ENCODE peak calls at places on chromosomes 16 and 17, in eight cellular contexts. S is mucosa of descending colon, Z is neural crest cell, A is BJ, M is type B pancreatic cell, Q is lower leg skin, T is A549, X is B cell. U is an unnamed sample.

GRCh38 chr17:66310528-66311148 is 8.2 kb downstream of the PRKCA start:
- DNase-seq in X (no peak), S (no peak), Q (no peak), T (no peak), M (no peak), Z (no peak), A (no peak), U (peak)

GRCh38 chr16:7597677-7598076 is 265.0 kb downstream of the RBFOX1 start:
- DNase-seq in Z (no peak), T (no peak), X (no peak), S (no peak), M (no peak), A (no peak), Q (no peak), U (no peak)

GRCh38 chr17:19991252-19991885 is 13.7 kb upstream of the AKAP10 start:
- DNase-seq in S (no peak), M (no peak), Q (no peak), Z (no peak), T (no peak), X (no peak), A (no peak), U (no peak)

GRCh38 chr17:79372470-79373238 is 238.2 kb downstream of the RBFOX3 start:
- DNase-seq in Q (no peak), X (no peak), Z (no peak), A (no peak), M (no peak), T (no peak), S (peak), U (no peak)

GRCh38 chr16:57540387-57540786 is 2.1 kb upstream of the ADGRG5 start:
- DNase-seq in T (no peak), X (no peak), Q (no peak), S (no peak), M (peak), Z (no peak), A (no peak), U (no peak)

GRCh38 chr16:57994778-57995177 is 5.7 kb downstream of the ZNF319 start:
- DNase-seq in A (no peak), T (no peak), X (peak), Z (peak), S (peak), M (no peak), Q (peak), U (peak)

GRCh38 chr17:45087496-45087975 is 26.4 kb downstream of the NMT1 start:
- DNase-seq in M (no peak), Z (no peak), X (no peak), T (no peak), S (no peak), Q (no peak), A (no peak), U (no peak)

GRCh38 chr17:2815781-2816185 is 19.5 kb downstream of the RAP1GAP2 start:
- DNase-seq in Z (no peak), X (no peak), M (no peak), Q (no peak), A (no peak), T (no peak), S (no peak), U (no peak)

GRCh38 chr16:56606688-56607618 is 1.4 kb upstream of the MT2A start:
- DNase-seq in Q (peak), A (peak), Z (no peak), T (peak), X (no peak), M (no peak), S (peak), U (peak)

GRCh38 chr17:3740611-3741073 is 16.9 kb downstream of the HASPIN start:
- DNase-seq in A (no peak), Z (no peak), X (peak), S (no peak), T (no peak), Q (no peak), M (no peak), U (peak)

GRCh38 chr17:41907185-41907556 is 11.6 kb downstream of the ACLY start:
- DNase-seq in X (no peak), Z (no peak), Q (no peak), M (no peak), A (no peak), S (no peak), T (peak), U (no peak)

GRCh38 chr16:70416748-70417616 is 21.9 kb downstream of the ST3GAL2 start:
- DNase-seq in M (no peak), A (no peak), T (no peak), S (no peak), X (peak), Q (no peak), Z (no peak), U (no peak)

GRCh38 chr17:45115871-45116270 is 16.4 kb downstream of the PLCD3 start:
- DNase-seq in M (no peak), T (no peak), X (no peak), Q (no peak), S (no peak), Z (no peak), A (no peak), U (no peak)

GRCh38 chr17:52027081-52027480 is 131.4 kb downstream of the CA10 start:
- DNase-seq in X (no peak), A (no peak), Q (no peak), T (no peak), M (no peak), S (no peak), Z (no peak), U (no peak)

GRCh38 chr17:43169561-43170139 is 1.4 kb upstream of the NBR1 start:
- DNase-seq in Q (peak), T (peak), X (no peak), Z (no peak), S (no peak), A (no peak), M (no peak), U (peak)

GRCh38 chr17:58267347-58268324 is 13.1 kb downstream of the MPO start:
- DNase-seq in S (no peak), Q (peak), M (peak), Z (no peak), X (no peak), T (no peak), A (no peak), U (no peak)

GRCh38 chr17:10429416-10430045 is 7.8 kb upstream of the MYH8 start:
- DNase-seq in S (no peak), Q (no peak), T (no peak), Z (no peak), M (no peak), X (no peak), A (peak), U (no peak)

GRCh38 chr16:81836279-81837054 is 57.4 kb downstream of the PLCG2 start:
- DNase-seq in T (no peak), S (no peak), Z (no peak), Q (no peak), M (no peak), A (no peak), X (peak), U (no peak)

GRCh38 chr17:57995076-57995956 is 7.3 kb upstream of the VEZF1 start:
- DNase-seq in T (peak), A (no peak), Q (peak), X (peak), M (no peak), S (peak), Z (peak), U (peak)

GRCh38 chr16:87216824-87217205 is 100.4 kb downstream of the C16orf95 start:
- DNase-seq in Z (no peak), X (no peak), A (no peak), S (no peak), Q (no peak), M (no peak), T (no peak), U (no peak)

GRCh38 chr16:15703029-15703736 is 53.1 kb downstream of the NDE1 start:
- DNase-seq in S (no peak), M (no peak), Q (no peak), T (no peak), Z (no peak), A (no peak), X (no peak), U (no peak)

GRCh38 chr16:50276801-50277560 is 10.6 kb downstream of the ADCY7 start:
- DNase-seq in Z (no peak), X (no peak), M (no peak), T (no peak), A (no peak), S (no peak), Q (no peak), U (no peak)

GRCh38 chr17:60354223-60354622 is 37.7 kb downstream of the USP32 start:
- DNase-seq in A (peak), S (no peak), X (no peak), M (no peak), T (no peak), Z (no peak), Q (no peak), U (no peak)

GRCh38 chr17:42273474-42274272 is 2.5 kb downstream of the STAT5B start:
- DNase-seq in Q (no peak), A (no peak), Z (no peak), S (no peak), T (no peak), X (no peak), M (no peak), U (no peak)

GRCh38 chr16:63530208-63530607 is 1494.0 kb upstream of the CDH8 start:
- DNase-seq in A (no peak), Z (no peak), T (no peak), M (no peak), S (no peak), Q (no peak), X (no peak), U (no peak)
- TF ChIP-seq CTCF in A (no peak), Z (no peak), T (no peak), M (no peak), S (no peak), Q (no peak), X (no peak), U (no peak)

GRCh38 chr16:66429290-66429962 is 2.3 kb downstream of the BEAN1 start:
- DNase-seq in Q (no peak), M (peak), S (no peak), Z (no peak), A (no peak), X (no peak), T (no peak), U (no peak)
- TF ChIP-seq CTCF in Q (no peak), M (peak), S (no peak), Z (no peak), A (no peak), X (no peak), T (no peak), U (no peak)

GRCh38 chr16:88758227-88758943 is 26.6 kb downstream of the PIEZO1 start:
- DNase-seq in X (peak), A (no peak), Z (no peak), T (no peak), M (no peak), Q (no peak), S (no peak), U (no peak)

GRCh38 chr16:88759976-88760350 is 25.1 kb downstream of the PIEZO1 start:
- DNase-seq in S (no peak), Z (no peak), X (peak), T (no peak), M (no peak), A (no peak), Q (no peak), U (no peak)

GRCh38 chr16:88758944-88759244 is 26.1 kb downstream of the PIEZO1 start:
- DNase-seq in Q (no peak), T (no peak), Z (no peak), A (no peak), S (no peak), X (no peak), M (no peak), U (no peak)

GRCh38 chr16:88760424-88761142 is 24.4 kb downstream of the PIEZO1 start:
- DNase-seq in Z (no peak), Q (no peak), A (no peak), S (peak), X (peak), M (no peak), T (no peak), U (no peak)

DNA sequence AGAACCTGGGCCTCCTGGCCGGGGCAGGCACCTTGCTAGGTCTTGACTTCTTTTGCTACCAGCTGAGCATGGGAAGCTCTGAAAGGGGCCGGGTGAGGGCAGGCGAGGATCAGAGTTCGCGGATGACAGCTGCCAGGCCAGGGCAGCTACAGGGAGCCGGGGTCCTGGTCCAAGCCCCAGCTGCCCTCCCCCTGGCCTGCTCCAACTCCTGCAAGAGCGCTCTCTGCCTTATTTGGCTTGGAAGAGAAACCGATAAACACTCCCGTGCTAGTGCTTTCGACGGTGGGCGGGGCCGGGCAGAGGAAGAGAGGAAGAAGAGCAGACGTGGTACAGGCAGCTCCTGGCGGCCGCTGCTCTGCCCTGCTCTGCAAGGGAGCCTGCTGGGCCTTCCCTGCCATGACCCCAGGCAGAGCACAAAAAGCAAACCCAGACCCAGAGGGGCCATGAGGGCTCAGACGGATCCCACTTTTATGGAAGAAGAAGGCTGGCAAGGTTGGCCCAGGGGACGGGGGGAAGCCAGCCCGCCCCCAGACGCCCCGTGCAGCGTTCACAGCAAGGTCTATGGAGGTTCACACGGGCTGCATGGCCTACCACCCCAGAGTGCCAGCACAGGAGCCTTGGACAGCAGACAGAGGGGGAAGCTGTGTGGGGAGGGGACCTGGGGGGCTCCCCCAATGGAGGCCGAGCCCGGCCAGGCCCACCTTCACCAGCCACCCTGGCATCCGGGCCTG is 25.6 kb downstream of the PIEZO1 start:
- DNase-seq in T (no peak), S (peak), M (no peak), Q (no peak), X (peak), A (no peak), Z (no peak), U (peak)
- TF ChIP-seq CTCF in T (no peak), S (no peak), M (peak), Q (no peak), X (no peak), A (no peak), Z (no peak), U (no peak)

GRCh38 chr16:51557670-51558069 is 406.6 kb upstream of the SALL1 start:
- DNase-seq in T (no peak), M (no peak), A (no peak), Q (no peak), S (no peak), X (no peak), Z (no peak), U (no peak)

GRCh38 chr16:51553910-51554309 is 402.8 kb upstream of the SALL1 start:
- DNase-seq in X (no peak), Q (no peak), A (no peak), T (no peak), M (no peak), S (no peak), Z (no peak), U (no peak)

GRCh38 chr16:51553314-51553713 is 402.2 kb upstream of the SALL1 start:
- DNase-seq in Z (no peak), T (no peak), X (no peak), A (no peak), Q (no peak), M (no peak), S (no peak), U (no peak)

GRCh38 chr16:51556694-51557327 is 405.7 kb upstream of the SALL1 start:
- DNase-seq in X (no peak), M (no peak), T (peak), Q (peak), Z (no peak), S (no peak), A (peak), U (no peak)
- TF ChIP-seq CTCF in X (no peak), M (no peak), T (no peak), Q (no peak), Z (no peak), S (no peak), A (peak), U (no peak)

GRCh38 chr16:23008041-23008440 is 141.2 kb downstream of the USP31 start:
- DNase-seq in A (no peak), X (no peak), T (no peak), S (no peak), Z (no peak), M (no peak), Q (no peak), U (no peak)
- TF ChIP-seq CTCF in A (no peak), X (no peak), T (no peak), S (no peak), Z (no peak), M (no peak), Q (no peak), U (no peak)

DNA sequence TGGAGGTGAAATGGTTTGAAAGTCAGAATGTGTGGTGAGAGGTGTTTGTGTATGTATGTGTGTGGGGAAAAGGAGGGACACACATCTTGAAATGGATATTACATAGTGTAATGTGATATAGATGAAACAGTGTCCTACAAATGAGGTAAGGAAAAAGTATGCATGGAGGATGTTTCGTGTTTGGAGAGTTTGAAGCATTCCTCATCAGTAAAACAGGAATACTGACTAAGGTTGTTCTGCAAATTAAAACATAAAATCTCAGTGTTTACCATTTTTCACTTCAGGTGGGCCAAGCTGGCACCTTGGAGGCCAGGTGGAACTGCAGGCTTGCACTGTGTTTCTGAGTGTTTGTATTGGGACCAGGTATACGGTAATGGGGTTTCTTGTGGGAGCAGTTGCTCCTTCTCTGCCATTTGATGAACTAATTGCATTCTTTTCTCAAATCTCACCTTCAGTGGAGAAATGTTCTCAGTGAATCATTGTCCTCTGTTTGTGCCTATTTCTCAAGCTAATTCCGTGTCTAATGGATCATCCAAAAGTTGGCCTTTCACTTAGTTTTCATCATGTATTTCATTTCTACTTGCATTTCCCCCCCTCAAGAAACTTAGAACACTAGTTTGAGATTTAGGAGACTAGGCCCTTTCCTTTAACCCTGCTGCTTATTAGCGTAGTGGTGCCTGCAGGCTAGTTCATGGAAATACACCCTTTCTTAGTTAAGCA is 8.2 kb upstream of the TBKBP1 start:
- DNase-seq in Z (no peak), A (no peak), X (no peak), S (no peak), Q (no peak), M (no peak), T (no peak), U (no peak)
- TF ChIP-seq CTCF in Z (no peak), A (peak), X (no peak), S (no peak), Q (no peak), M (no peak), T (no peak), U (no peak)

GRCh38 chr16:2432286-2432685 is 3.0 kb downstream of the CCNF start:
- DNase-seq in S (no peak), X (no peak), Q (no peak), A (no peak), T (no peak), Z (no peak), M (no peak), U (no peak)
- TF ChIP-seq CTCF in S (no peak), X (no peak), Q (no peak), A (no peak), T (no peak), Z (no peak), M (no peak), U (no peak)

GRCh38 chr17:62689441-62690167 is 62.1 kb downstream of the MRC2 start:
- DNase-seq in A (no peak), M (no peak), T (no peak), Z (no peak), S (no peak), Q (no peak), X (no peak), U (no peak)
- TF ChIP-seq CTCF in A (no peak), M (no peak), T (no peak), Z (no peak), S (no peak), Q (no peak), X (no peak), U (no peak)

U was measured in activated CD8-positive, alpha-beta T cell treated with anti-CD3 and anti-CD28 coated beads for 36 hours.